ENCODE peak calls at places on chromosomes 4 and X, in four cellular contexts. One of them, this sample, is unnamed.

GRCh38 chrX:98516120-98516519 is 1632.4 kb downstream of the RPA4 start:
- DNase-seq in GDM1: no peak
- DNase-seq in AG10803: no peak
- DNase-seq in naive thymus-derived CD4-positive, alpha-beta T cell: no peak
- DNase-seq in this sample: no peak

GRCh38 chr4:4677825-4678522 is 136.1 kb upstream of the STX18 start:
- DNase-seq in GDM1: no peak
- DNase-seq in AG10803: peak
- DNase-seq in naive thymus-derived CD4-positive, alpha-beta T cell: no peak
- DNase-seq in this sample: peak

GRCh38 chrX:155094468-155095061 is 23.3 kb downstream of the BRCC3 start:
- DNase-seq in GDM1: no peak
- DNase-seq in AG10803: peak
- DNase-seq in naive thymus-derived CD4-positive, alpha-beta T cell: no peak
- DNase-seq in this sample: no peak

GRCh38 chr4:6192245-6192644 is 8.1 kb downstream of the JAKMIP1 start:
- DNase-seq in GDM1: no peak
- DNase-seq in AG10803: no peak
- DNase-seq in naive thymus-derived CD4-positive, alpha-beta T cell: no peak
- DNase-seq in this sample: no peak

GRCh38 chr4:131499139-131499873 is 1649.8 kb upstream of the PCDH10 start:
- DNase-seq in GDM1: no peak
- DNase-seq in AG10803: no peak
- DNase-seq in naive thymus-derived CD4-positive, alpha-beta T cell: no peak
- DNase-seq in this sample: no peak

GRCh38 chr4:153512162-153512852 is 46.1 kb downstream of the TMEM131L start:
- DNase-seq in GDM1: no peak
- DNase-seq in AG10803: no peak
- DNase-seq in naive thymus-derived CD4-positive, alpha-beta T cell: no peak
- DNase-seq in this sample: no peak

GRCh38 chr4:7280906-7281305 is 88.6 kb downstream of the SORCS2 start:
- DNase-seq in GDM1: no peak
- DNase-seq in AG10803: peak
- DNase-seq in naive thymus-derived CD4-positive, alpha-beta T cell: no peak
- DNase-seq in this sample: no peak

GRCh38 chr4:137274404-137274803 is 257.9 kb downstream of the PCDH18 start:
- DNase-seq in GDM1: no peak
- DNase-seq in AG10803: no peak
- DNase-seq in naive thymus-derived CD4-positive, alpha-beta T cell: no peak
- DNase-seq in this sample: no peak

GRCh38 chr4:86033171-86033570 is 326.7 kb downstream of the MAPK10 start:
- DNase-seq in GDM1: peak
- DNase-seq in AG10803: peak
- DNase-seq in naive thymus-derived CD4-positive, alpha-beta T cell: no peak
- DNase-seq in this sample: peak